ENCODE peak calls at places on chromosomes 12 and 14, in eight cellular contexts. H, J, Z, T, L, R, P and A are unnamed samples.

GRCh38 chr12:45637706-45638105 is 91.8 kb upstream of the ARID2 start:
- DNase-seq in H (no peak), J (peak), Z (no peak), T (no peak), L (no peak), R (no peak), P (no peak), A (no peak)

GRCh38 chr12:60693019-60693626 is 1097.3 kb downstream of the SLC16A7 start:
- DNase-seq in H (no peak), J (peak), Z (no peak), T (no peak), L (no peak), R (no peak), P (no peak), A (no peak)

GRCh38 chr14:99777956-99778355 is 15.3 kb upstream of the EML1 start:
- DNase-seq in H (no peak), J (no peak), Z (no peak), T (no peak), L (no peak), R (no peak), P (no peak), A (no peak)

GRCh38 chr14:101087614-101088394 is 184.3 kb upstream of the RTL1 start:
- DNase-seq in H (no peak), J (peak), Z (no peak), T (no peak), L (no peak), R (peak), P (no peak), A (no peak)

GRCh38 chr14:52117433-52117832 is 48.6 kb upstream of the NID2 start:
- DNase-seq in H (no peak), J (no peak), Z (no peak), T (no peak), L (no peak), R (no peak), P (peak), A (no peak)

GRCh38 chr14:105067140-105067968 is 2.1 kb upstream of the GPR132 start:
- DNase-seq in H (no peak), J (peak), Z (no peak), T (peak), L (peak), R (peak), P (no peak), A (peak)

GRCh38 chr14:37553935-37554550 is 41.0 kb downstream of the FOXA1 start:
- DNase-seq in H (no peak), J (no peak), Z (no peak), T (no peak), L (no peak), R (no peak), P (no peak), A (no peak)

GRCh38 chr14:74936151-74936550 is 13.1 kb upstream of the RPS6KL1 start:
- DNase-seq in H (no peak), J (no peak), Z (no peak), T (no peak), L (no peak), R (no peak), P (no peak), A (no peak)

GRCh38 chr12:68374315-68374982 is 42.3 kb upstream of the MDM1 start:
- DNase-seq in H (no peak), J (no peak), Z (no peak), T (no peak), L (peak), R (no peak), P (no peak), A (no peak)

GRCh38 chr12:77685112-77685511 is 145.6 kb upstream of the NAV3 start:
- DNase-seq in H (no peak), J (peak), Z (no peak), T (no peak), L (no peak), R (peak), P (peak), A (no peak)